ENCODE peak calls at places on chromosome 7, in six cellular contexts. Z, E, L, N, J and Q are unnamed samples. For H3K4me1, the result is how much of the 10 kb centered on the place peaks cover.

GRCh38 chr7:31028417-31028988 is 23.6 kb upstream of the ADCYAP1R1 start:
- DNase-seq in J (no peak), L (no peak), N (no peak), E (no peak), Z (no peak), Q (no peak)

GRCh38 chr7:157527686-157528085 is 190.9 kb downstream of the DNAJB6 start:
- DNase-seq in N (no peak), J (no peak), E (no peak), Z (no peak), L (no peak), Q (no peak)

GRCh38 chr7:134480730-134481129 is 21.8 kb upstream of the AKR1B1 start:
- DNase-seq in Z (no peak), L (no peak), J (no peak), E (no peak), N (no peak), Q (no peak)

GRCh38 chr7:2883101-2883500 is 39.0 kb upstream of the GNA12 start:
- DNase-seq in L (no peak), E (no peak), N (no peak), Z (no peak), J (no peak), Q (no peak)

GRCh38 chr7:82841828-82842227 is 320.9 kb downstream of the PCLO start:
- DNase-seq in N (no peak), J (no peak), Z (no peak), L (no peak), E (no peak), Q (no peak)

GRCh38 chr7:66344166-66344565 is 139.0 kb downstream of the TPST1 start:
- DNase-seq in Z (no peak), N (no peak), J (no peak), E (no peak), L (no peak), Q (no peak)

GRCh38 chr7:150400779-150401423 is 21.8 kb downstream of the ZNF775 start:
- DNase-seq in N (no peak), Z (no peak), E (no peak), J (no peak), L (no peak), Q (no peak)

GRCh38 chr7:132643302-132643701 is 67.0 kb upstream of the PLXNA4 start:
- DNase-seq in L (no peak), N (no peak), J (no peak), Z (no peak), E (no peak), Q (no peak)

GRCh38 chr7:5615190-5616070 is 166.0 kb downstream of the RNF216 start:
- DNase-seq in Z (no peak), J (no peak), N (no peak), E (no peak), L (no peak), Q (no peak)

GRCh38 chr7:133931053-133931452 is 196.1 kb upstream of the LRGUK start:
- DNase-seq in L (no peak), J (no peak), E (no peak), N (no peak), Z (no peak), Q (no peak)

DNA sequence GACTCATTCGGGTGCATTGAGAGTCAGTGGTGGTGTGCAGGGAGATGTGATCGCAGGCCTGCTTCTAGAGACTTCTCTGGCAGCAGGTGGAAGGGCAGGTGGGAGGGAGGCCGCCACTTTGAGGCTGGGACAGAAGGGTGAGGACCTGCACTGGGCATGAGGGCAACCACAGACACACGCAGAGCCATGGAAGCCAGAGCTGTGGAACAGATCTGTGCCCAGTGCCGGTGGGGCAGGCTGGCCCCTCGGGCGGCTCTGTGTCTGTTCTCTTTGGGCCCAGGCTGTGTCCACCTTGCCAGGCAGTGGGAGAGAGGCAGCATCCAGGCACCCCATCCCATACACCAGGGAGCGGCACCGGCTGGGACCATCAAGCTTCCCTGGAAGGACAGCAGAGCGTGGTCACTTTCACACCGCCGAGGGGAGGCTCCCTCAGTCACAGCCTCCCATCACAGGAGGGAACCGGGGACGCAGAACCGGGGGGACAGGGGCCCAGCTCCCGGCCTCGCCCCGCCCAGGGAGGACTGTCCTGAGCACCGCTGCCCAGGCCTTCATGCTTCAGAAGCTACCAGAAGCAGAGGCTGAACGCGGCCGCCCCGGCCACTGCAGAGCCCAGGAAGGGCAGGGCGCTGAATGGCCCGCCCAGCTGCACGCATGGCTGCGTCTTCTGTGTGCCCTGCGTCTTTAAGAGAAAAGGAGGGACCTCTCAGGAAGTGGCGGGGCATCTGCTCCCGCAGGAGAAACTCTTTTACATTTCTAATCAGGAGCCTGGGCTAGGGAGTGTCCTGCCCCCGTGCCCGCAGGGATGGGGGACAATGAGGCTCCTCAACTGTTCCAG is 32.1 kb downstream of the EN2 start:
- DNase-seq in N (no peak), L (no peak), E (no peak), Z (no peak), J (no peak), Q (no peak)
- H3K4me1 ChIP-seq in N (under half), L (under half), E (under half), Z (under half), J (under half), Q (under half)

DNA sequence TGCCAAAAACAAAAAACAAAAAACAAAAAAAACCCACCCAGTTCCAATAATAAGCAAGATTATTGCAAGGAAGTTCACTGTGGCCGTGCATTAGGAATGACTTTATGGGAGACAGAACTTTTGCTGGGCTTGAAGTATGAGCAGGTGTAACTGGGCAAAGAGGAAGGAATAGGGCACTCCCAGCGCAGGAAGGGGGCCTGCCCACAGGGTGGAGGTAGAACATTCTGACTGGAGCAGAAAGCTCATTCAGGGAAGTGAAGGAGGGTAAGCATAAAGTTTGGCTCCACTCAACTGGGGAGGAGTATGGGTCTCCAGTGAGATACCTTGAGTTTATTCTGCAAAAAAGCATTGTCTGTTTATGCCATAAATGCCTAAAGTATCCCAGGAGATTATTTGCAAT is 42.1 kb upstream of the WIPF3 start:
- DNase-seq in E (no peak), J (no peak), L (no peak), Z (no peak), N (no peak), Q (no peak)
- TF ChIP-seq CTCF in E (peak), J (no peak), L (peak), Z (no peak), N (no peak), Q (no peak)

GRCh38 chr7:131513245-131514061 is 43.0 kb downstream of the PODXL start:
- DNase-seq in J (peak), L (peak), E (peak), N (peak), Z (peak), Q (peak)
- H3K27ac ChIP-seq in J (peak), L (peak), E (peak), N (no peak), Z (peak), Q (peak)

GRCh38 chr7:130273863-130274262 is 7.2 kb downstream of the CPA2 start:
- DNase-seq in N (no peak), E (peak), L (no peak), J (no peak), Z (no peak), Q (no peak)
- H3K4me1 ChIP-seq in N (under half), E (under half), L (under half), J (under half), Z (under half), Q (under half)